ENCODE peak calls at places on chromosome 3, in four cellular contexts. One of them, this sample, is unnamed.
A peak's percentile ranks its signal among the peaks of the same experiment; 100 is the strongest.

GRCh38 chr3:185729335-185729715 is 95.5 kb downstream of the IGF2BP2 start:
- DNase-seq in GM12878: no peak
- DNase-seq in GM23338: no peak
- DNase-seq in mammary epithelial cell: peak; percentile 80
- DNase-seq in this sample: no peak

GRCh38 chr3:133303430-133303829 is 96.4 kb upstream of the BFSP2 start:
- DNase-seq in GM23338: no peak
- DNase-seq in mammary epithelial cell: no peak
- DNase-seq in GM12878: no peak
- DNase-seq in this sample: no peak

GRCh38 chr3:111577798-111578685 is 17.1 kb downstream of the ZBED2 start:
- DNase-seq in GM23338: peak; percentile 49
- DNase-seq in mammary epithelial cell: peak; percentile 80
- DNase-seq in GM12878: peak; percentile 39
- DNase-seq in this sample: peak; percentile 27

GRCh38 chr3:52986938-52987337 is 58.9 kb downstream of the SFMBT1 start:
- DNase-seq in GM23338: peak; percentile 57
- DNase-seq in GM12878: no peak
- DNase-seq in mammary epithelial cell: no peak
- DNase-seq in this sample: no peak

GRCh38 chr3:29583861-29584260 is 303.0 kb downstream of the RBMS3 start:
- DNase-seq in GM23338: no peak
- DNase-seq in GM12878: no peak
- DNase-seq in mammary epithelial cell: no peak
- DNase-seq in this sample: no peak

GRCh38 chr3:52339612-52340011 is 23.5 kb downstream of the DNAH1 start:
- DNase-seq in mammary epithelial cell: peak; percentile 60
- DNase-seq in GM12878: peak; percentile 34
- DNase-seq in GM23338: peak; percentile 78
- DNase-seq in this sample: peak; percentile 74

GRCh38 chr3:14317057-14317553 is 85.3 kb upstream of the SLC6A6 start:
- DNase-seq in mammary epithelial cell: peak; percentile 88
- DNase-seq in GM23338: peak; percentile 25
- DNase-seq in GM12878: no peak
- DNase-seq in this sample: no peak

GRCh38 chr3:154904328-154904727 is 175.8 kb upstream of the MME start:
- DNase-seq in GM23338: peak; percentile 78
- DNase-seq in GM12878: no peak
- DNase-seq in mammary epithelial cell: peak; percentile 9
- DNase-seq in this sample: peak; percentile 51

GRCh38 chr3:85560088-85560790 is 601.5 kb downstream of the CADM2 start:
- DNase-seq in mammary epithelial cell: no peak
- DNase-seq in GM23338: no peak
- DNase-seq in GM12878: no peak
- DNase-seq in this sample: no peak

GRCh38 chr3:24680214-24680967 is 185.7 kb upstream of the THRB start:
- DNase-seq in mammary epithelial cell: peak; percentile 25
- DNase-seq in GM23338: peak; percentile 87
- DNase-seq in GM12878: no peak
- DNase-seq in this sample: peak; percentile 42

GRCh38 chr3:159593927-159594605 is 394.6 kb upstream of the IL12A start:
- DNase-seq in mammary epithelial cell: no peak
- DNase-seq in GM12878: no peak
- DNase-seq in GM23338: no peak
- DNase-seq in this sample: no peak

GRCh38 chr3:65177879-65178484 is 490.2 kb upstream of the ADAMTS9 start:
- DNase-seq in GM12878: no peak
- DNase-seq in GM23338: no peak
- DNase-seq in mammary epithelial cell: peak; percentile 57
- DNase-seq in this sample: no peak

GRCh38 chr3:195870442-195870841 is 37.9 kb downstream of the TNK2 start:
- DNase-seq in mammary epithelial cell: peak; percentile 67
- DNase-seq in GM23338: no peak
- DNase-seq in GM12878: no peak
- DNase-seq in this sample: no peak

GRCh38 chr3:172688588-172688987 is 22.3 kb downstream of the NCEH1 start:
- DNase-seq in GM23338: no peak
- DNase-seq in mammary epithelial cell: no peak
- DNase-seq in GM12878: no peak
- DNase-seq in this sample: no peak

GRCh38 chr3:159058859-159059258 is 257.0 kb downstream of the MFSD1 start:
- DNase-seq in GM12878: no peak
- DNase-seq in GM23338: no peak
- DNase-seq in mammary epithelial cell: no peak
- DNase-seq in this sample: no peak

GRCh38 chr3:127639173-127640030 is 10.4 kb downstream of the PODXL2 start:
- DNase-seq in GM12878: no peak
- DNase-seq in mammary epithelial cell: peak; percentile 65
- DNase-seq in GM23338: no peak
- DNase-seq in this sample: no peak

GRCh38 chr3:377158-377561 is 180.6 kb downstream of the CHL1 start:
- DNase-seq in GM12878: no peak
- DNase-seq in mammary epithelial cell: peak; percentile 26
- DNase-seq in GM23338: peak; percentile 63
- DNase-seq in this sample: peak; percentile 20

GRCh38 chr3:127226946-127227842 is 34.3 kb downstream of the PRR23E start:
- DNase-seq in mammary epithelial cell: peak; percentile 34
- DNase-seq in GM12878: no peak
- DNase-seq in GM23338: peak; percentile 68
- DNase-seq in this sample: no peak

GRCh38 chr3:124664804-124665203 is 65.4 kb upstream of the UMPS start:
- DNase-seq in GM23338: no peak
- DNase-seq in GM12878: no peak
- DNase-seq in mammary epithelial cell: no peak
- DNase-seq in this sample: no peak

GRCh38 chr3:171487382-171487781 is 27.2 kb upstream of the TNIK start:
- DNase-seq in GM23338: no peak
- DNase-seq in mammary epithelial cell: no peak
- DNase-seq in GM12878: no peak
- DNase-seq in this sample: no peak

GRCh38 chr3:105868450-105868744 is 415 bp downstream of the CBLB start:
- DNase-seq in GM23338: peak; percentile 71
- DNase-seq in mammary epithelial cell: no peak
- DNase-seq in GM12878: no peak
- DNase-seq in this sample: no peak

GRCh38 chr3:127959873-127960272 is 44.8 kb downstream of the KBTBD12 start:
- DNase-seq in GM12878: no peak
- DNase-seq in mammary epithelial cell: no peak
- DNase-seq in GM23338: peak; percentile 73
- DNase-seq in this sample: no peak

GRCh38 chr3:160279657-160280056 is 54.4 kb downstream of the C3orf80 start:
- DNase-seq in mammary epithelial cell: no peak
- DNase-seq in GM23338: peak; percentile 18
- DNase-seq in GM12878: no peak
- DNase-seq in this sample: no peak

GRCh38 chr3:14804835-14805780 is 13.7 kb upstream of the FGD5 start:
- DNase-seq in GM23338: no peak
- DNase-seq in GM12878: no peak
- DNase-seq in mammary epithelial cell: peak; percentile 25
- DNase-seq in this sample: no peak

GRCh38 chr3:192275741-192276355 is 451.5 kb downstream of the FGF12 start:
- DNase-seq in mammary epithelial cell: no peak
- DNase-seq in GM12878: no peak
- DNase-seq in GM23338: no peak
- DNase-seq in this sample: no peak

GRCh38 chr3:186483611-186484340 is 60.4 kb downstream of the CRYGS start:
- DNase-seq in GM12878: no peak
- DNase-seq in GM23338: no peak
- DNase-seq in mammary epithelial cell: no peak
- DNase-seq in this sample: no peak

GRCh38 chr3:18730491-18730890 is 305.4 kb upstream of the SATB1 start:
- DNase-seq in GM23338: no peak
- DNase-seq in mammary epithelial cell: no peak
- DNase-seq in GM12878: no peak
- DNase-seq in this sample: no peak

GRCh38 chr3:6747017-6747416 is 113.9 kb upstream of the GRM7 start:
- DNase-seq in GM23338: no peak
- DNase-seq in GM12878: no peak
- DNase-seq in mammary epithelial cell: no peak
- DNase-seq in this sample: no peak

GRCh38 chr3:160394009-160394392 is 5.0 kb downstream of the IFT80 start:
- DNase-seq in mammary epithelial cell: no peak
- DNase-seq in GM23338: no peak
- DNase-seq in GM12878: no peak
- DNase-seq in this sample: no peak

GRCh38 chr3:106809633-106810460 is 567.4 kb upstream of the CCDC54 start:
- DNase-seq in GM12878: no peak
- DNase-seq in GM23338: no peak
- DNase-seq in mammary epithelial cell: no peak
- DNase-seq in this sample: peak; percentile 65

GRCh38 chr3:108914774-108915641 is 38.7 kb downstream of the GUCA1C start:
- DNase-seq in mammary epithelial cell: peak; percentile 67
- DNase-seq in GM23338: peak; percentile 83
- DNase-seq in GM12878: peak; percentile 19
- DNase-seq in this sample: peak; percentile 67

GRCh38 chr3:151216641-151217040 is 13.6 kb upstream of the GPR171 start:
- DNase-seq in GM12878: no peak
- DNase-seq in GM23338: no peak
- DNase-seq in mammary epithelial cell: no peak
- DNase-seq in this sample: no peak

DNA sequence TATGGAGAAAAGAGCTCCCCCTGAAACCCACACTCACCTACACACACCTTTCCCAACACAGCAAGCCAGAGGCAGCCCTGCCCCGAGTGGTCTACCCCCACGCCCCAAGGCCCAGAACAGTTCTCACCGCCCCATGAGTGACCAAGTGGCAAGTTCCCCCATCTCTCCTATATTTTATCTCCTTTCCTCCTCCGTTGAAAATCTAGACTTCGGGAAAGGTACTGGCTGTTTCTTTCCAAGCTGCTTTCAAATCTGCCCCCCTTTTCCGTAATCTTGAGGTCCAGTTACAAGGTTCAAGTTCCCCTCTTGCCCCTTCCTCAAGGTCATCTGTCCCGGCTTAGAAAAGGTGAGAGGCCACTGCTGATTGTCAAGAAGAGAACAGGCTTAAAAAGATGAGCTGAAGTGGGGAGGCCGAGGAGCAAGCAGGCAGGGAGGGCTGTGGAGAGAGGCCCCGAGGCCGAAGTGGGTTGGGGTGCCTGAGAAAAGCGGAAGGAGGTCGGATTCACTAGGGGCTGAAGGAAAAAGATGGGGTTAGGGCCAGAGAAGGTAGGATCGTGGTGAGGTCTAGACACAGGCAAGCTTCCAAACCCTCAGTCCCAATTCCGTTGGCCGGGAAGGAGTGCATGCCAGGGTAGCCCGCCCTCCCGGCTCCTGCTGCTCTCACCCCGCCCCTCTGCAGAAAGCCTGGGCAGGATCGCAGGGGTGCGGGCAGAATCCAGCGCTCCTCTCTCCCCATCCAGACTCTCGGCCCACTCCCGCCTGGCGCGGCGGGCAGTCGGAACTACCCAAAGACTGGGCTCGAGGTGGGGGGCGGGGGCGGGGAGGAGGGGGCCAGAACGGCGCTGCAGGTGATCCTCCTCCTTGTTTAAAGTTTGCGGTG is 1.7 kb downstream of the SEMA5B start:
- DNase-seq in GM12878: no peak
- DNase-seq in mammary epithelial cell: no peak
- DNase-seq in GM23338: peak; percentile 87
- DNase-seq in this sample: no peak
- TF ChIP-seq EZH2 in GM12878: peak; percentile 54
- TF ChIP-seq EZH2 in mammary epithelial cell: no peak
- TF ChIP-seq EZH2 in GM23338: no peak
- TF ChIP-seq EZH2 in this sample: no peak

DNA sequence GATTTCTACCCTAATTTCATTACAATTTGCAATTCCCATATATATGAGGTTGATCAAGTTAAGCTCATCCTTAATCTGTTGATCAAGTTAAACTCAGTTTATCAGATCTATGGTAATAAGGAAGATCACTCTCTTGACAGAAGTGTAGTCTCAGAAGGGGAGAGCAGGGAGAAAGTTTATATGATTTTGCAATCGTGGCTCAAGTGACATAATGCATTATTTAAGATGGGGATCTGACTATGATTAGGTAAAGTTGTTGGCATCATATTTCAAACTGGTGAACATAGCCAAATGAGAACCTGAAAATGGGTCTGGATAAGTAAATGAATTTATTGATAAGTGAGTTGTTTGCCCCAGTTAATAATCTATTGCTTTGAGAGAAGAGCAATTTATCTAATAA is 995.3 kb downstream of the OTOL1 start:
- DNase-seq in GM23338: no peak
- DNase-seq in GM12878: no peak
- DNase-seq in mammary epithelial cell: no peak
- DNase-seq in this sample: no peak
- H3K4me2 ChIP-seq in GM23338: no peak overlapping the region
- H3K4me2 ChIP-seq in GM12878: no peak overlapping the region
- H3K4me2 ChIP-seq in mammary epithelial cell: no peak overlapping the region
- H3K4me2 ChIP-seq in this sample: no peak overlapping the region

DNA sequence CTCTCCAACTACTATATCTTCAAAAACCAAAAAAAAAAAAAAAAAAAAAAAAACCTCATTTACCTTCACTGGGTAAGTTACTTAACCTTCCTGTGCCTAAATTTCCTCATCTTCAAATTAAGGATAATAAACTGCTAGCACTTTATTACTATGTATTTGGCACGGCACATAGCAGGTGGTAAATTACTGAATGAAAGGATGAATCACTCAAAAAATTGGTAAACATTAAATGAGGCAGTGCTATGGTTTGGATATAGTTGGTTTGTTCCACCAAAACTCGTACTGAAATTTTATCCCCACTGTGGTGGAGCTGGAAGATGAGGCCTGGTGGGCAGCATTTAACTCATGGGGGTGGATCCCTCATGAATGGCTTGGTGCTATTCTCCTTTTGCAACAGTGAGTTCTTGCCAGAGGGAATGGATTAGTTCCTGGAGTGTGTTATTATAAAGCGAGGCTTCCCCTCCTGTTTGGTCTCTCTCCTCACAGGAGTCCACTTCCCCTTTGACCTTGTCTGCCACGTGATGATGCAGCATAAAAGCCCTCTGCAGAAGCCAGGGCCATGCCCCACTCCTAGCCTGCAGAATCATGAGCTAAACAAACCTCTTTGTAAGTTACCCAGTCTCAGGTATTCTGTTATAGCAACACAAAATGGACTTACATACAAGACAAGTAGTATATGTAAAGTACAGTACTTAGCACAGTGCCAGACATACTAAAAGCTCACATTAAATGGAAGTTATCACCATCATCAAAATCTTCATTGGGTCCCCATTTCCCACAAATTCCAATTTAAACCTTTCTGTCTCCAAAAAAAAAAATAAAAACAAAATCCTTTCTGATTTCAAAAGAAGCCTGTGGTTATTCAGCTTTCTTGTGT is 20.6 kb downstream of the DCUN1D1 start:
- DNase-seq in mammary epithelial cell: no peak
- DNase-seq in GM23338: no peak
- DNase-seq in GM12878: no peak
- DNase-seq in this sample: no peak
- H3K79me2 ChIP-seq in mammary epithelial cell: peaks cover 13% of the 10 kb centered on the region
- H3K79me2 ChIP-seq in GM23338: peaks cover 20% of the 10 kb centered on the region
- H3K79me2 ChIP-seq in GM12878: no peaks in the 10 kb centered on the region
- H3K79me2 ChIP-seq in this sample: peaks cover 8% of the 10 kb centered on the region

DNA sequence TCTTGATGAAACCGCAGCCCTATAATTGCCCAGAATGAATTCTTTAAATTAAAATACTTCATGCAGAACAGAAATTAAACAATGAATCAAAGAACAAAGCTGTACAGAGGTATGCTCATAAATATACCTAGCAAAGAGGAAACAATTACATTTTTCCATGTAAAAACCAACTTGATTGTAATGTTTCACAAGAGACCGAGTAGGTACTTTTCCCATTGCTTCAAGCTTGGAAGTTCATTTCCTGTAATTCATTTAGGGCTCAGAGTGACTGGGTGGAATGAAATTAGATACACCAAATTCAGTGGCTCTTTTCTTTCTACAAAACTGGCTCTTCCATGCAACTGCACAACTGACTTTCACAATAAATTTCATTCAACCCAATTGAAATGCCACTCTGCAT is 51.4 kb downstream of the FHIT start:
- DNase-seq in GM23338: no peak
- DNase-seq in mammary epithelial cell: no peak
- DNase-seq in GM12878: no peak
- DNase-seq in this sample: no peak
- TF ChIP-seq EZH2 in GM23338: no peak
- TF ChIP-seq EZH2 in mammary epithelial cell: no peak
- TF ChIP-seq EZH2 in GM12878: no peak
- TF ChIP-seq EZH2 in this sample: no peak